ENCODE peak calls at places on chromosome 6, in nine cellular contexts. P is mammary epithelial cell, U is GM23248, N is astrocyte, F is A673, D is HepG2, V is fibroblast of lung, R is DND-41, T is GM12878. J is an unnamed sample.
A peak's percentile ranks its signal among the peaks of the same experiment; 100 is the strongest.

GRCh38 chr6:148760568-148761531 is 14.0 kb downstream of the UST start:
- DNase-seq in P (peak; percentile 53), U (peak; percentile 92), N (peak; percentile 92), F (peak; percentile 71), D (no peak), V (peak; percentile 92), R (peak; percentile 94), T (peak; percentile 64), J (no peak)

GRCh38 chr6:132133734-132134490 is 182.7 kb upstream of the CCN2 start:
- DNase-seq in P (no peak), U (peak; percentile 73), N (no peak), F (peak; percentile 85), D (no peak), V (peak; percentile 54), R (no peak), T (no peak), J (no peak)

GRCh38 chr6:159360306-159360705 is 191.1 kb downstream of the FNDC1 start:
- DNase-seq in P (no peak), U (peak; percentile 54), N (no peak), F (no peak), D (no peak), V (no peak), R (no peak), T (no peak), J (no peak)

GRCh38 chr6:101779051-101779844 is 385.7 kb downstream of the GRIK2 start:
- DNase-seq in P (peak; percentile 69), U (peak; percentile 63), N (peak; percentile 59), F (no peak), D (no peak), V (peak; percentile 65), R (no peak), T (no peak), J (no peak)

GRCh38 chr6:37171141-37171969 is 1.4 kb downstream of the PIM1 start:
- DNase-seq in P (peak; percentile 47), U (peak; percentile 77), N (peak; percentile 67), F (peak; percentile 30), D (no peak), V (peak; percentile 76), R (peak; percentile 58), T (no peak), J (no peak)

GRCh38 chr6:138971601-138972000 is 16.5 kb downstream of the REPS1 start:
- DNase-seq in P (no peak), U (peak; percentile 59), N (peak; percentile 25), F (peak; percentile 30), D (no peak), V (peak; percentile 39), R (no peak), T (no peak), J (no peak)

GRCh38 chr6:28137458-28138020 is 4.1 kb upstream of the ZKSCAN8 start:
- DNase-seq in P (no peak), U (peak; percentile 48), N (peak; percentile 3), F (peak; percentile 66), D (no peak), V (peak; percentile 29), R (peak; percentile 13), T (peak; percentile 62), J (no peak)

GRCh38 chr6:163984446-163984936 is 570.0 kb downstream of the QKI start:
- DNase-seq in P (no peak), U (no peak), N (peak; percentile 59), F (no peak), D (no peak), V (peak; percentile 68), R (no peak), T (peak; percentile 8), J (no peak)

GRCh38 chr6:29723666-29724588 is 693 bp downstream of the HLA-F start:
- DNase-seq in P (no peak), U (peak; percentile 47), N (no peak), F (no peak), D (no peak), V (no peak), R (no peak), T (no peak), J (no peak)
- TF ChIP-seq EZH2 in P (no peak), U (no peak), N (peak; percentile 43), F (no peak), D (no peak), V (no peak), R (no peak), T (no peak), J (no peak)

DNA sequence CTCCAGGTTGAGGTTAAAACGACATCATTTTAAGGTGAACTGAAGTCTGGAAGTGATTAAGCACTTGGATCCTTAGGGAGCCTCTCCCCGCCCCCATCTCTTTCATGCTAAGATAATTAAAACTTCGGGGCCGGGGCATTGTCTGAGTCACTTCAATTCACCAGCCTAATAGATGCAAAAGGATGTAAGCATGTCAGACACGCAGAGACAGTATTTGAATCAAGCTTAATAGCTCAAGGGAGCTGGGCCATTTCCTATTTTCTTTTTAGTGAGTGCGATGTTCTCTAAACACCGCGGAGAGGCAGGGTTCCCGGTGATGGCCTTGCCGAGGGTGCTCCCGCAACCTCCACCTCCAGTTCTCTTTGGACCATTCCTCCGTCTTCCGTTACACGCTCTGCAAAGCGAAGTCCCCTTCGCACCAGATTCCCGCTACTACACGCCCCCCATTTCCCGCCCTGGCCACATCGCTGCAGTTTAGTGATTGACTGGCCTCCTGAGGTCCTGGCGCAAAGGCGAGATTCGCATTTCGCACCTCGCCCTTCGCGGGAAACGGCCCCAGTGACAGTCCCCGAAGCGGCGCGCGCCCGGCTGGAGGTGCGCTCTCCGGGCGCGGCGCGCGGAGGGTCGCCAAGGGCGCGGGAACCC is 516 bp upstream of the IRF4 start:
- DNase-seq in P (no peak), U (peak; percentile 42), N (no peak), F (peak; percentile 55), D (no peak), V (peak; percentile 6), R (no peak), T (no peak), J (no peak)
- TF ChIP-seq EZH2 in P (peak; percentile 94), U (peak; percentile 62), N (peak; percentile 60), F (peak; percentile 27), D (no peak), V (peak; percentile 87), R (no peak), T (no peak), J (no peak)

GRCh38 chr6:63789699-63790098 is 154.1 kb downstream of the PHF3 start:
- DNase-seq in P (no peak), U (no peak), N (no peak), F (no peak), D (no peak), V (no peak), R (no peak), T (no peak), J (no peak)

GRCh38 chr6:63783096-63783495 is 147.5 kb downstream of the PHF3 start:
- DNase-seq in P (no peak), U (no peak), N (no peak), F (no peak), D (no peak), V (no peak), R (no peak), T (no peak), J (no peak)

GRCh38 chr6:63788569-63788968 is 153.0 kb downstream of the PHF3 start:
- DNase-seq in P (no peak), U (no peak), N (no peak), F (no peak), D (no peak), V (no peak), R (no peak), T (no peak), J (no peak)

GRCh38 chr6:63787021-63787420 is 151.4 kb downstream of the PHF3 start:
- DNase-seq in P (no peak), U (no peak), N (no peak), F (no peak), D (no peak), V (no peak), R (no peak), T (no peak), J (no peak)

DNA sequence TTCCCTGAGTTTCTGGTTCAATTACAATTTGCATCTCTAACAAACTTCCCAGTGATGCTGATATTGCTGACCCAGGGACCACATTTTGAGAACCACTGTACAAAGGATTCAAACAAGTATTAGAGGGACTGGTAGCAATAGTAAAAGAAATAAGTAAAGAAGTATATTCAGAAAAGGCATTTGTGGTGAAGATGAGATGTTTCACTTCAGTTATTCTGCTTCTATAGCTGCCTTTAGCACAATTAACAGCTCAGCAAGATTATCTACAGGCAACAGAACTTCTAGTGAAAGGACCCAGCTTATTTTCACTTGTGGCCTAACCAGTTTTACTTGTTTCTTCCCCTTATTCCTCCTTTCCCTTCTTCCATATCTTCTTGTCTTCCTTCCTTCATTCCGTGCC is 149.4 kb downstream of the PHF3 start:
- DNase-seq in P (no peak), U (no peak), N (no peak), F (no peak), D (no peak), V (no peak), R (no peak), T (no peak), J (no peak)
- TF ChIP-seq EZH2 in P (no peak), U (no peak), N (no peak), F (no peak), D (no peak), V (no peak), R (no peak), T (no peak), J (no peak)

GRCh38 chr6:137866914-137867684 is at the start of gene TNFAIP3:
- DNase-seq in P (peak; percentile 95), U (peak; percentile 98), N (peak; percentile 82), F (peak; percentile 90), D (peak; percentile 94), V (peak; percentile 91), R (peak; percentile 92), T (peak; percentile 84), J (peak; percentile 74)

GRCh38 chr6:137869781-137870180 is 2.7 kb downstream of the TNFAIP3 start:
- DNase-seq in P (no peak), U (no peak), N (no peak), F (no peak), D (no peak), V (no peak), R (no peak), T (no peak), J (no peak)

GRCh38 chr6:137866200-137866913 is 702 bp upstream of the TNFAIP3 start:
- DNase-seq in P (peak; percentile 46), U (no peak), N (no peak), F (peak; percentile 35), D (no peak), V (no peak), R (no peak), T (no peak), J (no peak)

GRCh38 chr6:137868721-137869631 is 1.9 kb downstream of the TNFAIP3 start:
- DNase-seq in P (peak; percentile 46), U (no peak), N (no peak), F (no peak), D (no peak), V (no peak), R (peak; percentile 23), T (no peak), J (no peak)

DNA sequence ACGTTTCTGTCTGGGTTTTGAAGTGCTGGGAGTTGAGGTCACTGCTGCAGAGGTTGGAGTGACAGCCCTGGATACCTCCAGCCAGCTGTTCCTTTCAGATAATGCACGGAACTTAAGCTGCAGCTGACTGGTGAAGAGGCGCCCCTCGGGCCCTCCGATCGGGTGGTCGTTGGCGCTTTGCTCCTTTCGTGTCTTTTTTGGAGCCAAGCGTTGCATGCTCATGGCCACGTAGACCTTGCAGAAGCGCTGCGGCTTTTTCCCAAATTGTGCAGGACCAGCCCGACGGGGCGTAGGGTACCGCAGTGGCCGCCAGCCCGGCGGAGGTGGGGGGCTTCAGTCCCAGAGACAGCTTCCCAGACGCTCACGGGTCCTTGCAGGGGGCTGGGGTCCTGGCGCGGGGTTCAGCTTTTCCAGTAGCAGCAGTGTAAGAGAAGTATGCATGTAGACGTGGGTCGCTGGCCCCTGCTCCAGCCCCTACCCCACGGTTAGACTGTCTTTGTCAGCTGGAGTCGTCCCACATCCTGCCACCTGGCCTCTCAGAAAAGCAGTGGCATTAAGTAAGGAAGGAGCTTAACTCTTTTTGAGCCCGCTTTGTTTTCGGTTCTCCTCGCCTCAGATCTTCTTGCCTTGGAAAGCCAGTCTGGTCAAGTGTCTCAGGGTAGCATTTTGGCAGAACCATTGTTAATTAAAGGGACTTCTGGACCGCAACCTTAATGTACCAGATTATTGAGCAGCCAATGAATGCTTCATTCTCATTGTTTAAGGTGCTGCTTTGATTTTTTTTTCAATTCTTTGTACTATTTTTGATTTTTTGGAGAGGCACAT is 838 bp downstream of the TNFAIP3 start:
- DNase-seq in P (peak; percentile 48), U (peak; percentile 53), N (no peak), F (no peak), D (no peak), V (no peak), R (peak; percentile 91), T (no peak), J (no peak)
- TF ChIP-seq EZH2 in P (no peak), U (no peak), N (no peak), F (peak; percentile 35), D (no peak), V (no peak), R (no peak), T (no peak), J (no peak)

J was measured in HCT116.